ENCODE peak calls at places on chromosomes 7 and 10, in seven cellular contexts. U is GM23248, E is SK-N-SH, C is HCT116, T is GM23338, K is hepatocyte, Y is PC-3. D is an unnamed sample.

GRCh38 chr10:97366572-97366971 is 32.0 kb upstream of the FRAT2 start:
- DNase-seq in U (no peak), Y (no peak), E (no peak), T (no peak), K (no peak), C (no peak), D (no peak)

GRCh38 chr7:136103545-136104268 is 126.5 kb upstream of the MTPN start:
- DNase-seq in K (no peak), T (no peak), E (no peak), C (no peak), Y (no peak), U (no peak), D (no peak)

GRCh38 chr10:35822316-35822715 is 180.2 kb upstream of the FZD8 start:
- DNase-seq in K (peak; percentile 65), C (no peak), Y (peak; percentile 36), E (no peak), T (peak; percentile 82), U (peak; percentile 97), D (no peak)

GRCh38 chr7:121156825-121157224 is 168.3 kb downstream of the CPED1 start:
- DNase-seq in K (no peak), Y (no peak), E (no peak), T (no peak), U (no peak), C (no peak), D (no peak)

GRCh38 chr10:48885376-48885775 is 54.3 kb downstream of the LRRC18 start:
- DNase-seq in U (peak; percentile 8), K (peak; percentile 58), T (peak; percentile 43), E (peak; percentile 70), C (peak; percentile 8), Y (peak; percentile 64), D (peak; percentile 19)

GRCh38 chr10:73601486-73601921 is 10.4 kb upstream of the USP54 start:
- DNase-seq in K (peak; percentile 81), E (no peak), U (no peak), C (no peak), T (peak; percentile 49), Y (peak; percentile 100), D (no peak)

GRCh38 chr10:110845756-110846620 is 25.7 kb upstream of the PDCD4 start:
- DNase-seq in K (peak; percentile 72), Y (peak; percentile 6), C (no peak), U (no peak), T (no peak), E (no peak), D (no peak)

GRCh38 chr10:7090529-7090928 is 320.3 kb downstream of the SFMBT2 start:
- DNase-seq in C (no peak), E (no peak), Y (no peak), U (no peak), K (no peak), T (no peak), D (no peak)

GRCh38 chr7:79923953-79924352 is 210.7 kb upstream of the GNAI1 start:
- DNase-seq in K (no peak), E (no peak), U (peak; percentile 61), Y (peak; percentile 54), C (no peak), T (no peak), D (no peak)

GRCh38 chr7:88040694-88041093 is 106.6 kb downstream of the ADAM22 start:
- DNase-seq in E (peak; percentile 10), Y (peak; percentile 44), C (peak; percentile 13), T (no peak), K (no peak), U (peak; percentile 56), D (no peak)

GRCh38 chr7:135928136-135928535 is 49.0 kb downstream of the MTPN start:
- DNase-seq in E (no peak), K (no peak), Y (no peak), U (no peak), C (no peak), T (no peak), D (no peak)

GRCh38 chr10:84194424-84195043 is at the start of gene CDHR1:
- DNase-seq in C (no peak), K (peak; percentile 56), U (peak; percentile 50), E (peak; percentile 86), Y (no peak), T (peak; percentile 85), D (no peak)

GRCh38 chr7:5692112-5692844 is 89.2 kb downstream of the RNF216 start:
- DNase-seq in Y (peak; percentile 93), K (peak; percentile 80), T (no peak), C (no peak), U (peak; percentile 99), E (peak; percentile 54), D (no peak)

GRCh38 chr7:100080895-100081534 is 508 bp downstream of the ZNF3 start:
- DNase-seq in T (peak; percentile 61), Y (peak; percentile 25), K (peak; percentile 68), E (peak; percentile 72), U (peak; percentile 55), C (no peak), D (peak; percentile 19)

GRCh38 chr7:24245362-24245761 is 38.6 kb upstream of the NPY start:
- DNase-seq in U (no peak), K (no peak), T (no peak), E (no peak), C (no peak), Y (no peak), D (no peak)

GRCh38 chr10:80489371-80490112 is 35.4 kb downstream of the TSPAN14 start:
- DNase-seq in Y (no peak), U (no peak), K (no peak), T (no peak), E (no peak), C (no peak), D (no peak)

GRCh38 chr10:106189254-106189653 is 975.3 kb downstream of the SORCS1 start:
- DNase-seq in Y (peak; percentile 62), U (peak; percentile 50), T (peak; percentile 87), E (peak; percentile 20), C (no peak), K (peak; percentile 64), D (peak; percentile 32)

GRCh38 chr7:80719261-80719660 is 80.8 kb downstream of the CD36 start:
- DNase-seq in Y (peak; percentile 20), E (no peak), K (peak; percentile 11), U (peak; percentile 88), C (no peak), T (no peak), D (no peak)

GRCh38 chr7:129385116-129385515 is 49.1 kb upstream of the STRIP2 start:
- DNase-seq in K (no peak), E (no peak), Y (no peak), T (peak; percentile 30), C (no peak), U (peak; percentile 7), D (no peak)

GRCh38 chr7:116582164-116582732 is 57.4 kb downstream of the CAV1 start:
- DNase-seq in K (no peak), U (peak; percentile 87), Y (no peak), E (no peak), T (no peak), C (no peak), D (no peak)
- H3K4me1 ChIP-seq in K (peaks cover 3% of the 10 kb centered on the region), U (peaks cover 50% of the 10 kb centered on the region), Y (peaks cover 19% of the 10 kb centered on the region), E (peaks cover under 1% of the 10 kb centered on the region), T (no peaks in the 10 kb centered on the region), C (peaks cover 1% of the 10 kb centered on the region), D (peaks cover 10% of the 10 kb centered on the region)

GRCh38 chr7:35037526-35038339 is 448 bp upstream of the DPY19L1 start:
- DNase-seq in K (peak; percentile 98), Y (peak; percentile 89), C (peak; percentile 74), E (peak; percentile 100), U (peak; percentile 99), T (peak; percentile 91), D (peak; percentile 94)

GRCh38 chr7:35036361-35037171 is 719 bp downstream of the DPY19L1 start:
- DNase-seq in U (peak; percentile 83), K (peak; percentile 74), T (peak; percentile 64), Y (peak; percentile 40), C (no peak), E (peak; percentile 80), D (peak; percentile 51)

GRCh38 chr7:35038340-35038738 is 1.1 kb upstream of the DPY19L1 start:
- DNase-seq in T (no peak), E (no peak), C (no peak), U (no peak), Y (no peak), K (no peak), D (no peak)

GRCh38 chr7:35037211-35037525 is at the start of gene DPY19L1:
- DNase-seq in T (no peak), U (no peak), K (no peak), E (no peak), C (no peak), Y (no peak), D (no peak)

GRCh38 chr7:35035511-35035921 is 1.8 kb downstream of the DPY19L1 start:
- DNase-seq in U (peak; percentile 52), K (peak; percentile 67), C (peak; percentile 45), Y (peak; percentile 60), T (peak; percentile 60), E (no peak), D (peak; percentile 54)
- TF ChIP-seq EZH2phosphoT487 in U (no peak), K (no peak), C (no peak), Y (no peak), T (no peak), E (no peak), D (no peak)

GRCh38 chr7:17275749-17276671 is 22.4 kb upstream of the AHR start:
- DNase-seq in C (no peak), E (no peak), U (peak; percentile 98), Y (peak; percentile 92), T (no peak), K (peak; percentile 32), D (no peak)
- H3K4me2 ChIP-seq in C (no peak overlapping the region), E (peak overlapping the region; percentile 1), U (peak overlapping the region; percentile 87), Y (peak overlapping the region; percentile 54), T (no peak overlapping the region), K (no peak overlapping the region), D (no peak overlapping the region)

GRCh38 chr7:127338122-127338521 is 54.4 kb downstream of the ZNF800 start:
- DNase-seq in C (no peak), Y (no peak), E (no peak), T (no peak), U (no peak), K (no peak), D (no peak)
- H3K4me1 ChIP-seq in C (no peaks in the 10 kb centered on the region), Y (no peaks in the 10 kb centered on the region), E (no peaks in the 10 kb centered on the region), T (no peaks in the 10 kb centered on the region), U (no peaks in the 10 kb centered on the region), K (no peaks in the 10 kb centered on the region), D (no peaks in the 10 kb centered on the region)

DNA sequence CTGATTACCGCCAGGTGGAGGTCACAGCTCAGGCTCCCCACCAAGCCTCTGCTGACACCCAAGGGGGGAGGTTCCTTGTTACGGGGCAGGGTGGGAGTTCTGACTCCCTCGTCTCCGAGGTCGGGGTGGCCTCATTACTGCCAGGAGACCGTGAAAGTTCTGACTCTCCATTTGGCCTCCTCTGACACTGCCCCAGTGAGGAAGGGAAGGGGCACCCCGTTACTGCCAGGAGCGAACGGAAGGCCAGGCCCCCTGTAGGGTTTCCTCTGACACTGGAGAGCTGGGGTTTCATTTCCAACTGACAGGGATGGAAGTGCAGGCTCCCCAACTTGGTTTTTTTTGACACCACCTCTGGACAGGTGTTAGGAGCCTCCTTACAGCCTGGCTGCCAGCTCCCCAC is 138.1 kb upstream of the EEPD1 start:
- DNase-seq in T (no peak), C (no peak), Y (no peak), K (no peak), E (no peak), U (no peak), D (no peak)
- TF ChIP-seq EZH2phosphoT487 in T (no peak), C (no peak), Y (no peak), K (no peak), E (no peak), U (no peak), D (no peak)

DNA sequence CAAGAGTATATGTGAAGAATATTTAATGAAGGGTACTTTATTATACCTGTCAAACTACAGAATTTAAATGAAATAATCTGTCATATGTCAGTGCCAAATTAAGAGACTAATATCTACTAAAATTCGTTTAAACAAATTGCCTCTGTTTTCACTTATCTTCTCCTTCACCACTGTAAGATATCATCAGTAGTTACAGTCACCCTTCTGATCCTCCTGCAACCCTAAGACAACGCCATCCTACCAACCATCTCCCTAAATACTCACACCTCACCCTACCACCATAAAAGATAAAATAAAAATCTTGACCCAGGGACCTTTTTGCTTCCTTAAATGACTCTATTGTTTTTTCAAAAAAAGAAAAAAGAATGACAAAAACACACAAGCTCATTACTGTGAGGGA is 20.8 kb downstream of the EZH2 start:
- DNase-seq in U (no peak), C (no peak), K (no peak), E (no peak), Y (no peak), T (no peak), D (no peak)
- H3K4me2 ChIP-seq in U (no peak overlapping the region), C (no peak overlapping the region), K (no peak overlapping the region), E (no peak overlapping the region), Y (no peak overlapping the region), T (peak overlapping the region; percentile 18), D (no peak overlapping the region)